ENCODE peak calls at places on chromosomes 5 and 9, in ten cellular contexts. One of them, this sample, is unnamed.

GRCh38 chr5:32274548-32275420 is 38.0 kb downstream of the MTMR12 start:
- DNase-seq in KG1: peak
- DNase-seq in T47D: no peak
- DNase-seq in mucosa of descending colon: no peak
- DNase-seq in naive thymus-derived CD8-positive, alpha-beta T cell: no peak
- DNase-seq in SK-N-MC: no peak
- DNase-seq in PC-9: no peak
- DNase-seq in NCI-H2081 treated with DMSO at 0.1 percent for 48 hours: no peak
- DNase-seq in AG04450: no peak
- DNase-seq in EH: peak
- DNase-seq in this sample: no peak

GRCh38 chr9:127816362-127816725 is 13.7 kb downstream of the FPGS start:
- DNase-seq in AG04450: no peak
- DNase-seq in KG1: no peak
- DNase-seq in EH: no peak
- DNase-seq in PC-9: no peak
- DNase-seq in naive thymus-derived CD8-positive, alpha-beta T cell: no peak
- DNase-seq in SK-N-MC: no peak
- DNase-seq in NCI-H2081 treated with DMSO at 0.1 percent for 48 hours: no peak
- DNase-seq in T47D: no peak
- DNase-seq in mucosa of descending colon: no peak
- DNase-seq in this sample: no peak

GRCh38 chr5:37103302-37103701 is 145.9 kb downstream of the CPLANE1 start:
- DNase-seq in AG04450: no peak
- DNase-seq in EH: no peak
- DNase-seq in naive thymus-derived CD8-positive, alpha-beta T cell: no peak
- DNase-seq in PC-9: no peak
- DNase-seq in T47D: no peak
- DNase-seq in NCI-H2081 treated with DMSO at 0.1 percent for 48 hours: no peak
- DNase-seq in KG1: no peak
- DNase-seq in mucosa of descending colon: no peak
- DNase-seq in SK-N-MC: no peak
- DNase-seq in this sample: no peak

GRCh38 chr5:79202076-79202475 is 33.9 kb upstream of the JMY start:
- DNase-seq in PC-9: no peak
- DNase-seq in naive thymus-derived CD8-positive, alpha-beta T cell: no peak
- DNase-seq in T47D: no peak
- DNase-seq in mucosa of descending colon: no peak
- DNase-seq in SK-N-MC: no peak
- DNase-seq in NCI-H2081 treated with DMSO at 0.1 percent for 48 hours: no peak
- DNase-seq in EH: peak
- DNase-seq in KG1: no peak
- DNase-seq in AG04450: no peak
- DNase-seq in this sample: no peak

GRCh38 chr5:134175874-134176522 is 752 bp downstream of the SKP1 start:
- DNase-seq in SK-N-MC: no peak
- DNase-seq in NCI-H2081 treated with DMSO at 0.1 percent for 48 hours: no peak
- DNase-seq in EH: peak
- DNase-seq in KG1: no peak
- DNase-seq in PC-9: peak
- DNase-seq in naive thymus-derived CD8-positive, alpha-beta T cell: no peak
- DNase-seq in T47D: peak
- DNase-seq in mucosa of descending colon: no peak
- DNase-seq in AG04450: no peak
- DNase-seq in this sample: no peak

GRCh38 chr9:136578915-136579637 is 33.2 kb upstream of the NOTCH1 start:
- DNase-seq in EH: no peak
- DNase-seq in NCI-H2081 treated with DMSO at 0.1 percent for 48 hours: no peak
- DNase-seq in AG04450: no peak
- DNase-seq in SK-N-MC: no peak
- DNase-seq in T47D: peak
- DNase-seq in KG1: no peak
- DNase-seq in naive thymus-derived CD8-positive, alpha-beta T cell: no peak
- DNase-seq in PC-9: peak
- DNase-seq in mucosa of descending colon: no peak
- DNase-seq in this sample: no peak

GRCh38 chr5:138981606-138982005 is 106.5 kb upstream of the LRRTM2 start:
- DNase-seq in SK-N-MC: no peak
- DNase-seq in AG04450: no peak
- DNase-seq in KG1: no peak
- DNase-seq in naive thymus-derived CD8-positive, alpha-beta T cell: peak
- DNase-seq in mucosa of descending colon: no peak
- DNase-seq in NCI-H2081 treated with DMSO at 0.1 percent for 48 hours: no peak
- DNase-seq in PC-9: no peak
- DNase-seq in EH: peak
- DNase-seq in T47D: no peak
- DNase-seq in this sample: no peak

GRCh38 chr9:132813115-132813784 is 64.8 kb downstream of the AK8 start:
- DNase-seq in EH: no peak
- DNase-seq in NCI-H2081 treated with DMSO at 0.1 percent for 48 hours: no peak
- DNase-seq in naive thymus-derived CD8-positive, alpha-beta T cell: no peak
- DNase-seq in T47D: no peak
- DNase-seq in PC-9: no peak
- DNase-seq in mucosa of descending colon: no peak
- DNase-seq in SK-N-MC: no peak
- DNase-seq in AG04450: no peak
- DNase-seq in KG1: no peak
- DNase-seq in this sample: no peak

GRCh38 chr9:129550199-129550839 is 70.6 kb downstream of the C9orf50 start:
- DNase-seq in KG1: no peak
- DNase-seq in SK-N-MC: no peak
- DNase-seq in T47D: peak
- DNase-seq in EH: peak
- DNase-seq in mucosa of descending colon: peak
- DNase-seq in NCI-H2081 treated with DMSO at 0.1 percent for 48 hours: peak
- DNase-seq in PC-9: peak
- DNase-seq in AG04450: no peak
- DNase-seq in naive thymus-derived CD8-positive, alpha-beta T cell: no peak
- DNase-seq in this sample: no peak

GRCh38 chr9:14779566-14780022 is 57.1 kb upstream of the CER1 start:
- DNase-seq in T47D: no peak
- DNase-seq in PC-9: no peak
- DNase-seq in NCI-H2081 treated with DMSO at 0.1 percent for 48 hours: no peak
- DNase-seq in EH: no peak
- DNase-seq in AG04450: no peak
- DNase-seq in mucosa of descending colon: no peak
- DNase-seq in KG1: no peak
- DNase-seq in SK-N-MC: no peak
- DNase-seq in naive thymus-derived CD8-positive, alpha-beta T cell: no peak
- DNase-seq in this sample: no peak

GRCh38 chr9:33461474-33461873 is 12.2 kb downstream of the NOL6 start:
- DNase-seq in EH: no peak
- DNase-seq in naive thymus-derived CD8-positive, alpha-beta T cell: no peak
- DNase-seq in SK-N-MC: no peak
- DNase-seq in PC-9: no peak
- DNase-seq in T47D: no peak
- DNase-seq in AG04450: no peak
- DNase-seq in NCI-H2081 treated with DMSO at 0.1 percent for 48 hours: no peak
- DNase-seq in KG1: no peak
- DNase-seq in mucosa of descending colon: no peak
- DNase-seq in this sample: no peak

GRCh38 chr9:129972816-129973215 is 70.2 kb downstream of the FNBP1 start:
- DNase-seq in PC-9: no peak
- DNase-seq in T47D: no peak
- DNase-seq in mucosa of descending colon: no peak
- DNase-seq in naive thymus-derived CD8-positive, alpha-beta T cell: no peak
- DNase-seq in EH: no peak
- DNase-seq in NCI-H2081 treated with DMSO at 0.1 percent for 48 hours: no peak
- DNase-seq in AG04450: no peak
- DNase-seq in KG1: no peak
- DNase-seq in SK-N-MC: no peak
- DNase-seq in this sample: no peak

GRCh38 chr5:103645816-103646215 is 83.2 kb upstream of the NUDT12 start:
- DNase-seq in SK-N-MC: no peak
- DNase-seq in mucosa of descending colon: no peak
- DNase-seq in naive thymus-derived CD8-positive, alpha-beta T cell: no peak
- DNase-seq in EH: no peak
- DNase-seq in T47D: no peak
- DNase-seq in PC-9: no peak
- DNase-seq in AG04450: no peak
- DNase-seq in NCI-H2081 treated with DMSO at 0.1 percent for 48 hours: no peak
- DNase-seq in KG1: no peak
- DNase-seq in this sample: no peak

GRCh38 chr5:29051509-29051908 is 2013.1 kb upstream of the CDH9 start:
- DNase-seq in KG1: no peak
- DNase-seq in SK-N-MC: no peak
- DNase-seq in PC-9: no peak
- DNase-seq in T47D: no peak
- DNase-seq in mucosa of descending colon: no peak
- DNase-seq in naive thymus-derived CD8-positive, alpha-beta T cell: no peak
- DNase-seq in AG04450: no peak
- DNase-seq in NCI-H2081 treated with DMSO at 0.1 percent for 48 hours: no peak
- DNase-seq in EH: no peak
- DNase-seq in this sample: no peak

GRCh38 chr9:21415492-21416267 is 6.8 kb downstream of the IFNA8 start:
- DNase-seq in T47D: no peak
- DNase-seq in KG1: no peak
- DNase-seq in naive thymus-derived CD8-positive, alpha-beta T cell: no peak
- DNase-seq in AG04450: no peak
- DNase-seq in SK-N-MC: no peak
- DNase-seq in EH: no peak
- DNase-seq in PC-9: no peak
- DNase-seq in mucosa of descending colon: peak
- DNase-seq in NCI-H2081 treated with DMSO at 0.1 percent for 48 hours: no peak
- DNase-seq in this sample: no peak

GRCh38 chr9:122058707-122059106 is 34.4 kb downstream of the TTLL11 start:
- DNase-seq in KG1: no peak
- DNase-seq in naive thymus-derived CD8-positive, alpha-beta T cell: no peak
- DNase-seq in PC-9: no peak
- DNase-seq in mucosa of descending colon: no peak
- DNase-seq in EH: peak
- DNase-seq in NCI-H2081 treated with DMSO at 0.1 percent for 48 hours: no peak
- DNase-seq in SK-N-MC: no peak
- DNase-seq in T47D: no peak
- DNase-seq in AG04450: no peak
- DNase-seq in this sample: no peak

GRCh38 chr5:15823413-15823812 is 323.4 kb downstream of the FBXL7 start:
- DNase-seq in SK-N-MC: no peak
- DNase-seq in KG1: no peak
- DNase-seq in NCI-H2081 treated with DMSO at 0.1 percent for 48 hours: no peak
- DNase-seq in T47D: no peak
- DNase-seq in naive thymus-derived CD8-positive, alpha-beta T cell: no peak
- DNase-seq in EH: peak
- DNase-seq in mucosa of descending colon: no peak
- DNase-seq in PC-9: no peak
- DNase-seq in AG04450: no peak
- DNase-seq in this sample: no peak

GRCh38 chr5:136212252-136212721 is 19.3 kb upstream of the SMIM32 start:
- DNase-seq in EH: peak
- DNase-seq in PC-9: peak
- DNase-seq in NCI-H2081 treated with DMSO at 0.1 percent for 48 hours: no peak
- DNase-seq in T47D: peak
- DNase-seq in SK-N-MC: peak
- DNase-seq in naive thymus-derived CD8-positive, alpha-beta T cell: peak
- DNase-seq in AG04450: no peak
- DNase-seq in KG1: no peak
- DNase-seq in mucosa of descending colon: peak
- DNase-seq in this sample: peak

GRCh38 chr5:149216515-149216914 is 55.1 kb upstream of the AFAP1L1 start:
- DNase-seq in KG1: no peak
- DNase-seq in AG04450: no peak
- DNase-seq in T47D: no peak
- DNase-seq in SK-N-MC: no peak
- DNase-seq in mucosa of descending colon: no peak
- DNase-seq in naive thymus-derived CD8-positive, alpha-beta T cell: no peak
- DNase-seq in EH: no peak
- DNase-seq in NCI-H2081 treated with DMSO at 0.1 percent for 48 hours: no peak
- DNase-seq in PC-9: no peak
- DNase-seq in this sample: no peak

GRCh38 chr9:126989847-126990821 is 75.6 kb downstream of the RALGPS1 start:
- DNase-seq in T47D: no peak
- DNase-seq in AG04450: no peak
- DNase-seq in SK-N-MC: no peak
- DNase-seq in PC-9: no peak
- DNase-seq in mucosa of descending colon: peak
- DNase-seq in naive thymus-derived CD8-positive, alpha-beta T cell: no peak
- DNase-seq in KG1: no peak
- DNase-seq in EH: peak
- DNase-seq in NCI-H2081 treated with DMSO at 0.1 percent for 48 hours: no peak
- DNase-seq in this sample: no peak

GRCh38 chr5:134887593-134888159 is 13.5 kb downstream of the TXNDC15 start:
- DNase-seq in EH: no peak
- DNase-seq in PC-9: no peak
- DNase-seq in KG1: no peak
- DNase-seq in mucosa of descending colon: no peak
- DNase-seq in NCI-H2081 treated with DMSO at 0.1 percent for 48 hours: no peak
- DNase-seq in AG04450: no peak
- DNase-seq in SK-N-MC: no peak
- DNase-seq in naive thymus-derived CD8-positive, alpha-beta T cell: no peak
- DNase-seq in T47D: no peak
- DNase-seq in this sample: no peak

GRCh38 chr5:171431251-171431777 is 11.9 kb downstream of the FGF18 start:
- DNase-seq in T47D: no peak
- DNase-seq in PC-9: no peak
- DNase-seq in NCI-H2081 treated with DMSO at 0.1 percent for 48 hours: no peak
- DNase-seq in AG04450: no peak
- DNase-seq in SK-N-MC: no peak
- DNase-seq in mucosa of descending colon: no peak
- DNase-seq in KG1: no peak
- DNase-seq in naive thymus-derived CD8-positive, alpha-beta T cell: no peak
- DNase-seq in EH: no peak
- DNase-seq in this sample: no peak

This sample was measured in GDM1.